ENCODE peak calls at places on chromosomes 6 and 20, in eight cellular contexts. O is HT-29, M is lower lobe of right lung, Q is tibial artery, S is amygdala, X is body of pancreas, N is mammary epithelial cell, U is NCI-H748 treated with DMSO at 0.1 percent for 48 hours. R is an unnamed sample.

GRCh38 chr6:11592289-11592906 is 54.8 kb downstream of the TMEM170B start:
- DNase-seq in N (no peak), O (no peak), M (no peak), Q (no peak), X (no peak), U (no peak), S (no peak), R (no peak)

GRCh38 chr20:35788796-35789195 is 17.0 kb downstream of the PHF20 start:
- DNase-seq in O (no peak), Q (no peak), M (no peak), U (no peak), X (no peak), N (no peak), S (no peak), R (no peak)

GRCh38 chr6:145756170-145756662 is 20.9 kb upstream of the EPM2A start:
- DNase-seq in O (peak; percentile 21), Q (peak; percentile 37), S (no peak), X (peak; percentile 57), M (no peak), N (peak; percentile 96), U (no peak), R (peak; percentile 40)

GRCh38 chr6:98835149-98836024 is 1.0 kb downstream of the POU3F2 start:
- DNase-seq in O (no peak), S (no peak), U (no peak), N (no peak), Q (no peak), X (no peak), M (no peak), R (no peak)

GRCh38 chr20:54577637-54578036 is 102.2 kb downstream of the DOK5 start:
- DNase-seq in N (no peak), U (no peak), S (no peak), Q (no peak), X (no peak), O (no peak), M (no peak), R (no peak)

GRCh38 chr6:141878686-141879085 is 254.0 kb upstream of the GJE1 start:
- DNase-seq in S (no peak), Q (no peak), U (no peak), N (no peak), X (no peak), M (no peak), O (no peak), R (no peak)

GRCh38 chr20:54337131-54337530 is 129.2 kb downstream of the PFDN4 start:
- DNase-seq in O (no peak), X (no peak), Q (no peak), M (no peak), N (no peak), U (no peak), S (no peak), R (no peak)

GRCh38 chr6:621916-622315 is 35.0 kb downstream of the HUS1B start:
- DNase-seq in S (no peak), N (no peak), O (no peak), X (no peak), Q (no peak), U (no peak), M (no peak), R (no peak)

GRCh38 chr6:125099211-125100017 is 54.2 kb upstream of the TPD52L1 start:
- DNase-seq in Q (peak; percentile 48), O (peak; percentile 52), S (peak; percentile 78), X (peak; percentile 41), M (peak; percentile 73), N (peak; percentile 44), U (peak; percentile 33), R (peak; percentile 14)

GRCh38 chr20:12113468-12114371 is 196.0 kb downstream of the BTBD3 start:
- DNase-seq in M (no peak), X (peak; percentile 42), S (peak; percentile 16), U (no peak), O (peak; percentile 71), Q (no peak), N (peak; percentile 53), R (no peak)

GRCh38 chr6:24340998-24341934 is 16.6 kb downstream of the DCDC2 start:
- DNase-seq in N (no peak), X (peak; percentile 55), M (no peak), U (no peak), S (no peak), Q (no peak), O (no peak), R (no peak)

GRCh38 chr6:158328446-158328845 is 16.2 kb downstream of the TULP4 start:
- DNase-seq in N (no peak), U (no peak), M (no peak), Q (no peak), O (no peak), S (no peak), X (peak; percentile 8), R (no peak)

GRCh38 chr6:2999621-3000455 is at the start of gene NQO2:
- DNase-seq in O (peak; percentile 91), U (peak; percentile 77), M (peak; percentile 94), N (no peak), Q (peak; percentile 88), S (peak; percentile 93), X (peak; percentile 93), R (peak; percentile 91)

R was measured in GOT3.